ENCODE peak calls at places on chromosomes 3 and 15, in five cellular contexts. R, N, X, M and E are unnamed samples. For H3K4me1, the result is how much of the 10 kb centered on the place peaks cover.

GRCh38 chr15:60961541-60961940 is 267.6 kb downstream of the RORA start:
- DNase-seq in M (no peak), X (no peak), N (no peak), R (no peak), E (no peak)

GRCh38 chr3:35562141-35562540 is 77.2 kb upstream of the ARPP21 start:
- DNase-seq in M (no peak), X (no peak), N (no peak), R (no peak), E (no peak)

GRCh38 chr3:100008081-100008698 is 106.1 kb downstream of the FILIP1L start:
- DNase-seq in N (no peak), X (no peak), R (no peak), M (no peak), E (no peak)

GRCh38 chr3:184523825-184524615 is 37.6 kb upstream of the EPHB3 start:
- DNase-seq in X (no peak), N (no peak), R (no peak), M (no peak), E (no peak)

GRCh38 chr15:47300035-47300434 is 417.3 kb upstream of the SEMA6D start:
- DNase-seq in M (no peak), N (no peak), R (no peak), X (no peak), E (no peak)

GRCh38 chr15:28942046-28942445 is 56.3 kb downstream of the APBA2 start:
- DNase-seq in N (peak), M (no peak), X (peak), R (no peak), E (no peak)

GRCh38 chr3:60186359-60186758 is 1064.9 kb downstream of the FHIT start:
- DNase-seq in R (no peak), M (no peak), X (no peak), N (no peak), E (no peak)

GRCh38 chr15:50653156-50653743 is 33.3 kb downstream of the TRPM7 start:
- DNase-seq in R (no peak), X (no peak), M (no peak), N (no peak), E (no peak)

GRCh38 chr3:146104068-146104467 is 56.9 kb downstream of the PLOD2 start:
- DNase-seq in R (no peak), N (no peak), X (no peak), M (no peak), E (no peak)

GRCh38 chr15:29773000-29773399 is 49.3 kb downstream of the TJP1 start:
- DNase-seq in R (no peak), M (no peak), X (no peak), N (no peak), E (no peak)

GRCh38 chr3:28279770-28280169 is 38.4 kb downstream of the CMC1 start:
- DNase-seq in N (no peak), M (no peak), X (no peak), R (no peak), E (no peak)

GRCh38 chr3:105967117-105967516 is 98.3 kb upstream of the CBLB start:
- DNase-seq in N (no peak), R (no peak), M (no peak), X (no peak), E (no peak)

GRCh38 chr3:136120373-136121348 is 75.5 kb downstream of the MSL2 start:
- DNase-seq in N (no peak), M (no peak), X (no peak), R (no peak), E (no peak)

GRCh38 chr3:23804441-23805227 is 1.1 kb upstream of the UBE2E1 start:
- DNase-seq in N (no peak), X (no peak), R (no peak), M (no peak), E (no peak)

GRCh38 chr3:48881006-48881405 is 17.7 kb downstream of the SLC25A20 start:
- DNase-seq in N (no peak), X (peak), M (no peak), R (no peak), E (no peak)

GRCh38 chr3:157155591-157155990 is 4.4 kb downstream of the CCNL1 start:
- DNase-seq in X (no peak), N (no peak), R (no peak), M (no peak), E (no peak)
- H3K4me1 ChIP-seq in X (under half), N (under half), R (under half), M (half or more), E (half or more)

DNA sequence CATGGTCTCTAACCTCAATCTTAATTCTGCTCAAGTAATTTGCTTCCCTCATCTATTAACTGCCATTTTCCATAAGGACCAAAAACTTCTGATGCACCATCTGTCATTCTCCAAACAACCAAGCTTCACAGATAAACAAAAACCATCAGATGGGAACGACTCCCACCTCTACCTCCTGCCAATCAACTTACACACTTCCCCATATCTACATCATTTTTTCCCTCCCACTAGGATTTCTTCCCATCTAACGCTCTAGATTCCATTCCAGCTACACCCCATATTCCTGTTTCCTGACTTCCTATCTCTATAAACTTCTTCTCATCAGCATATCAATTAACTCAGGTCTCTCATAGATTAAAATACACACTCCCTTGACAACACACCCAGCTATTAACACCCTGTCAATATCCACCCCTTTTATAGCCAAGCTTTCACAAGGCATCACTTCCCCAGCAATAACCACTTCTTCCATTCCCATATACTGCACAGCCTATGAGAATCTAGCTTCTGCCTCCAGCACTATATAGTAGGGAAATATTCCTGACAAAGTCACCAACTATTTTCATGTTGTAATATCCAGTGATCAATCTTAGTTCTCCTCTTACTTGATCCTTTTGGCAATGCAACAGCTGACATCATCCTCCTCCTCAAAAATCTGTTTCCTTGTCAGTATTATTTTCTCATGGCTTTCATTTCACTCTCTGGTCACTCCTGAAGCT is 39.2 kb downstream of the SNX4 start:
- DNase-seq in R (no peak), N (no peak), M (no peak), X (no peak), E (no peak)
- H3K4me1 ChIP-seq in R (under half), N (under half), M (under half), X (under half), E (under half)

GRCh38 chr15:70242962-70243685 is 145.4 kb upstream of the TLE3 start:
- DNase-seq in X (peak), R (no peak), M (no peak), N (no peak), E (no peak)

GRCh38 chr15:70245932-70246622 is 148.4 kb upstream of the TLE3 start:
- DNase-seq in N (peak), R (no peak), M (peak), X (peak), E (no peak)

GRCh38 chr15:70243686-70244540 is 146.2 kb upstream of the TLE3 start:
- DNase-seq in R (no peak), X (peak), N (no peak), M (no peak), E (no peak)

GRCh38 chr15:70246623-70247200 is 149.0 kb upstream of the TLE3 start:
- DNase-seq in R (no peak), N (peak), M (no peak), X (no peak), E (no peak)

GRCh38 chr15:70244978-70245542 is 147.3 kb upstream of the TLE3 start:
- DNase-seq in R (no peak), M (no peak), X (peak), N (no peak), E (no peak)
- H3K4me1 ChIP-seq in R (under half), M (under half), X (under half), N (under half), E (under half)

GRCh38 chr3:44066806-44067205 is 174.9 kb upstream of the TOPAZ1 start:
- DNase-seq in N (no peak), M (no peak), R (no peak), X (no peak), E (no peak)
- H3K4me1 ChIP-seq in N (under half), M (under half), R (under half), X (under half), E (under half)

GRCh38 chr3:141076821-141077571 is 25.8 kb downstream of the SPSB4 start:
- DNase-seq in M (peak), X (peak), R (peak), N (peak), E (peak)
- H3K4me1 ChIP-seq in M (under half), X (under half), R (under half), N (under half), E (under half)

GRCh38 chr3:195253981-195254432 is 17.0 kb downstream of the XXYLT1 start:
- DNase-seq in R (peak), X (no peak), M (no peak), N (peak), E (no peak)
- H3K4me1 ChIP-seq in R (under half), X (under half), M (under half), N (under half), E (under half)

DNA sequence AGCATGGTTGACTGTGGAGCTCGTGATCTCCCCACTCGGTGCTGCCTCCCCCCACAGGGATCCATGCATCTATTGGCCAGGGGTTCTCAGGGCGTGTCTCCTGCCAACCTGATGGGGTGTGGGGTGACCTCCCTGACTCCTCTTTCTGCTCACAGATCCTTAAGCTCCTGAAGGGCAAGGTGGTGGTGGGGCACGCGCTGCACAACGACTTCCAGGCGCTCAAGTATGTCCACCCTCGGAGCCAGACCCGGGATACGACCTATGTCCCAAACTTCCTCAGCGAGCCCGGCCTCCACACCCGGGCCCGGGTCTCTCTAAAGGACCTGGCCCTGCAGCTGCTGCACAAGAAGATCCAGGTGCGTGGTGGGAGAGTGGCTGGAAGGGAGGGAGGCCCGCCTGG is 7.9 kb downstream of the AEN start:
- DNase-seq in N (peak), X (no peak), M (no peak), R (no peak), E (no peak)
- H3K4me1 ChIP-seq in N (under half), X (under half), M (half or more), R (under half), E (under half)

DNA sequence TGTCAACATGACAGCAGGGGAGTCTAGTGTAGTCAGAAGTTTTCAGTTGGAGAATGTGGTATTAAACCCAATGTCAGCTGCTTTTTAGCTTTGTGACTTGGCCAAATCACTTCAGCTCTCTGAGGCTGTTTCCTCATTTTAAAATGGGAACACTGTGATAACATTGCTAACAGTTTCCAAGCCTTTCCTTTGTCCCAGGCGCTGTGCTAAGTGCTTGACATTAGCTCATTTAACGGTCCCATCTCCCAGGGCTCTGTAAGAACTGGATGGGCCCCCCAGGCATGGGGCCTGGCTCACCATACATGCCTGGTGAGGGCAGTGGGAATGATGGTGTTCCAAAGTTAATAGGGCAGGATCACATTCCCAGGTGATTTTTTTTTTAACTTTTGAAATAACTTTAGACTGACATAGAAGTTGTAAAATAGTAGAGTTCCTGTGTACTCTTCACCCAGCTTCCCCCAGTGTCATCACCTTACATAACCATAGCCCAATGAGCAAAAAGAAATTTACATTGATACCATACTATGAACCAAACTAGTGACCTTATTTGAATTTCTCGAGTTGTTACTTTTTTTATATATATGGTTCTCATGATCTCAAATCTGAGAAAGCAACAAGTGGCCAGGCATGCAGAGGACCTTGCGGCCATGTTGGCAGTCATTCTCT is 7.7 kb downstream of the RASL12 start:
- DNase-seq in M (no peak), X (no peak), N (peak), R (no peak), E (no peak)
- H3K4me1 ChIP-seq in M (under half), X (under half), N (under half), R (under half), E (under half)

DNA sequence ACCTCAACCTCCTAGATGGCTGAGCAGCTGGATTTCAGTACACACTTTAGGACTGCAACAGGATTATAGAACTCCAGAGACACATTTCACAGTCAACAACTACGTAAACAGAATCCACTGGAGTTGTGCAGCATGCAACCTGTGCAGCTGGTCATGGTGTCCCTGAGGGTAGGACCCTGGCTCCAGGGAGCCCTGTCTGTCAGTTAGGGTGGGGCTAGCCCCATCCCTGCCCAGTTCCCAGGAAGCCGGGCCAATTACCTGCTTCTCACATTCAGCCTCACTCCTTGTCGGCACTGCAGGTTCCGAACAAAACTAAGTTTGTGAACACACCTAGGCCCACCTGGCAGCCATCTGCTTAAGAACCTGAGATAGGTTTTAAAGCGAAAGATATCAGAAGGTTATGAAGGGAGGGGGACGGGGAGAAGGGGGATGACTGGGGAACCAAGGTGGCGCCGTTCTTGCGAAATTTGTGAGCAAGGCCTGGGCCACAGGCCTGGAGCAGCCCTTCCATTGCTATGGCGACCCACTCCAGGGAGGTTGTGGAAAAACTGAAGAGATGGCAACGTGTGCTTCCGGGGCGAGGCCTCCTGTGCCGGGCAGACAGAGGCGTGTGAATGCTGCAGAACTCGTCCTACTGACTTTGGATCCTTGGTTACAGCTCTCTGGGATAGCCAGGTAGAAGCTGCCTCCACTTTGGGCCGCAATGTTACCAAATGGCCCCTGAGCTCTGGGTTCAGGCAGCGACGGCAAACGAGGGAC is 25.3 kb downstream of the ACSBG1 start:
- DNase-seq in R (no peak), X (no peak), M (no peak), N (no peak), E (no peak)
- H3K4me1 ChIP-seq in R (under half), X (under half), M (under half), N (under half), E (half or more)

DNA sequence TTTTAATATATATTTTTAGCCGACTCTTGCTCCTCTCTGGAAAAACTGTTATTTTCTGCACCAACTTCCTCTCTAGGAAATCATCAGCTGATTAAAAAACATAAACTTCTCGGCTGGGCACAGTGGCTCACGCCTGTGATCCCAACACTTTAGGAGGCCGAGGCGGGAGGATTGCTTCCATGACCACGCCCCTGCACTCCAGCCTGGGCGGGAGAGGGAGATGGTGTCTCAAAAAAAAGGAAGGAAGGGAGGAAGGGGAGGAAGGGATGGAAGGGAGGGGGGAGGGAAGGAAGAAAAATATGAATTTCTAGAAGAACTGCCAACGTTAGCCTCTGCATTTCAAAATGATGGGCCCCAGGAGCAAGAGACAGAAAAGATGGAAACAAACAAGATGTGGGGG is 11.9 kb upstream of the ZFYVE19 start:
- DNase-seq in X (no peak), R (no peak), N (peak), M (no peak), E (no peak)
- H3K4me1 ChIP-seq in X (under half), R (under half), N (under half), M (under half), E (under half)